ENCODE peak calls at places on chromosome 19, in ten cellular contexts. V, P, M, X, A, Z, H, D, E and N are unnamed samples.

GRCh38 chr19:17246681-17247425 is 1.1 kb upstream of the NR2F6 start:
- DNase-seq in H (peak), V (no peak), X (no peak), P (peak), E (no peak), A (no peak), D (no peak), Z (no peak), M (no peak), N (no peak)

GRCh38 chr19:13935765-13936486 is 2.3 kb downstream of the PODNL1 start:
- DNase-seq in Z (no peak), M (no peak), X (no peak), E (peak), D (no peak), A (no peak), V (no peak), P (no peak), H (no peak), N (no peak)

GRCh38 chr19:41426116-41426841 is 895 bp downstream of the B3GNT8 start:
- DNase-seq in E (no peak), M (no peak), P (no peak), D (no peak), A (no peak), X (no peak), V (no peak), H (no peak), Z (no peak), N (no peak)

GRCh38 chr19:18611327-18612050 is 1.2 kb upstream of the TMEM59L start:
- DNase-seq in D (no peak), M (no peak), V (no peak), P (no peak), H (no peak), E (peak), A (no peak), X (no peak), Z (no peak), N (no peak)

GRCh38 chr19:49133621-49134454 is 14.5 kb downstream of the PPFIA3 start:
- DNase-seq in X (no peak), A (no peak), V (no peak), D (peak), Z (peak), H (no peak), M (no peak), E (peak), P (no peak), N (peak)

GRCh38 chr19:7349231-7349591 is 474 bp downstream of the ARHGEF18 start:
- DNase-seq in Z (no peak), V (no peak), X (no peak), A (no peak), H (no peak), M (no peak), D (no peak), E (no peak), P (no peak), N (no peak)

GRCh38 chr19:56837492-56837891 is 3.0 kb downstream of the PEG3 start:
- DNase-seq in H (peak), E (no peak), Z (no peak), D (peak), V (no peak), X (peak), M (no peak), P (no peak), A (no peak), N (no peak)

GRCh38 chr19:10966809-10967208 is 6.0 kb downstream of the SMARCA4 start:
- DNase-seq in H (no peak), D (no peak), V (no peak), X (no peak), P (no peak), A (no peak), M (no peak), Z (no peak), E (no peak), N (no peak)

GRCh38 chr19:7191946-7192691 is 102.1 kb downstream of the INSR start:
- DNase-seq in H (no peak), D (no peak), V (no peak), X (no peak), M (peak), A (peak), P (no peak), E (no peak), Z (peak), N (peak)

GRCh38 chr19:17305211-17305516 is 508 bp upstream of the MRPL34 start:
- DNase-seq in H (no peak), Z (no peak), V (no peak), P (no peak), A (no peak), M (no peak), X (no peak), E (no peak), D (no peak), N (no peak)

GRCh38 chr19:10290876-10291553 is 1.3 kb downstream of the ICAM5 start:
- DNase-seq in Z (peak), E (peak), D (no peak), V (no peak), P (no peak), X (no peak), H (no peak), M (peak), A (peak), N (peak)

GRCh38 chr19:31317542-31317941 is 31.7 kb downstream of the TSHZ3 start:
- DNase-seq in M (no peak), Z (no peak), D (no peak), P (no peak), X (no peak), V (no peak), A (no peak), E (peak), H (no peak), N (no peak)

GRCh38 chr19:29835447-29835846 is 23.7 kb downstream of the CCNE1 start:
- DNase-seq in A (no peak), V (no peak), D (no peak), P (no peak), H (no peak), M (no peak), X (no peak), E (no peak), Z (no peak), N (no peak)